ENCODE peak calls at places on chromosomes 3 and 15, in ten cellular contexts. One of them, this sample, is unnamed. For H3K4me1, the result is how much of the 10 kb centered on the place peaks cover.

GRCh38 chr15:99603828-99604227 is 38.0 kb downstream of the MEF2A start:
- DNase-seq in neural progenitor cell: no peak
- DNase-seq in HCT116: no peak
- DNase-seq in adipocyte: peak
- DNase-seq in upper lobe of left lung: no peak
- DNase-seq in esophagus muscularis mucosa: no peak
- DNase-seq in PC-3: no peak
- DNase-seq in heart left ventricle: no peak
- DNase-seq in kidney: no peak
- DNase-seq in mesenchymal stem cell: no peak
- DNase-seq in this sample: no peak

GRCh38 chr15:72169921-72170611 is 27.5 kb downstream of the GRAMD2A start:
- DNase-seq in adipocyte: no peak
- DNase-seq in upper lobe of left lung: no peak
- DNase-seq in neural progenitor cell: no peak
- DNase-seq in kidney: no peak
- DNase-seq in PC-3: no peak
- DNase-seq in heart left ventricle: no peak
- DNase-seq in esophagus muscularis mucosa: no peak
- DNase-seq in mesenchymal stem cell: no peak
- DNase-seq in HCT116: no peak
- DNase-seq in this sample: no peak

GRCh38 chr15:29268706-29269484 is 727 bp downstream of the NSMCE3 start:
- DNase-seq in kidney: peak
- DNase-seq in esophagus muscularis mucosa: no peak
- DNase-seq in mesenchymal stem cell: peak
- DNase-seq in neural progenitor cell: peak
- DNase-seq in upper lobe of left lung: peak
- DNase-seq in heart left ventricle: peak
- DNase-seq in HCT116: no peak
- DNase-seq in PC-3: peak
- DNase-seq in adipocyte: peak
- DNase-seq in this sample: peak

GRCh38 chr3:132399054-132399929 is 18.0 kb upstream of the DNAJC13 start:
- DNase-seq in HCT116: peak
- DNase-seq in heart left ventricle: no peak
- DNase-seq in upper lobe of left lung: no peak
- DNase-seq in neural progenitor cell: peak
- DNase-seq in adipocyte: peak
- DNase-seq in mesenchymal stem cell: peak
- DNase-seq in kidney: no peak
- DNase-seq in PC-3: peak
- DNase-seq in esophagus muscularis mucosa: no peak
- DNase-seq in this sample: peak

GRCh38 chr3:15486020-15486419 is 35.5 kb downstream of the COLQ start:
- DNase-seq in heart left ventricle: no peak
- DNase-seq in esophagus muscularis mucosa: no peak
- DNase-seq in adipocyte: no peak
- DNase-seq in kidney: no peak
- DNase-seq in neural progenitor cell: no peak
- DNase-seq in HCT116: no peak
- DNase-seq in upper lobe of left lung: no peak
- DNase-seq in mesenchymal stem cell: no peak
- DNase-seq in PC-3: no peak
- DNase-seq in this sample: no peak

GRCh38 chr15:98658831-98659699 is 10.7 kb downstream of the IGF1R start:
- DNase-seq in kidney: no peak
- DNase-seq in heart left ventricle: no peak
- DNase-seq in upper lobe of left lung: peak
- DNase-seq in esophagus muscularis mucosa: no peak
- DNase-seq in mesenchymal stem cell: peak
- DNase-seq in HCT116: peak
- DNase-seq in neural progenitor cell: peak
- DNase-seq in PC-3: peak
- DNase-seq in adipocyte: peak
- DNase-seq in this sample: peak

GRCh38 chr3:169138849-169139416 is 524.6 kb downstream of the MECOM start:
- DNase-seq in PC-3: no peak
- DNase-seq in kidney: no peak
- DNase-seq in HCT116: no peak
- DNase-seq in mesenchymal stem cell: no peak
- DNase-seq in esophagus muscularis mucosa: no peak
- DNase-seq in upper lobe of left lung: no peak
- DNase-seq in neural progenitor cell: no peak
- DNase-seq in adipocyte: no peak
- DNase-seq in heart left ventricle: no peak
- DNase-seq in this sample: no peak

GRCh38 chr3:128619146-128619890 is 31.3 kb downstream of the RPN1 start:
- DNase-seq in heart left ventricle: no peak
- DNase-seq in neural progenitor cell: no peak
- DNase-seq in esophagus muscularis mucosa: no peak
- DNase-seq in mesenchymal stem cell: peak
- DNase-seq in kidney: no peak
- DNase-seq in adipocyte: peak
- DNase-seq in upper lobe of left lung: peak
- DNase-seq in HCT116: no peak
- DNase-seq in PC-3: peak
- DNase-seq in this sample: no peak

GRCh38 chr3:30679045-30679444 is 72.6 kb downstream of the TGFBR2 start:
- DNase-seq in upper lobe of left lung: no peak
- DNase-seq in adipocyte: no peak
- DNase-seq in neural progenitor cell: no peak
- DNase-seq in HCT116: no peak
- DNase-seq in heart left ventricle: no peak
- DNase-seq in kidney: no peak
- DNase-seq in mesenchymal stem cell: no peak
- DNase-seq in PC-3: no peak
- DNase-seq in esophagus muscularis mucosa: no peak
- DNase-seq in this sample: no peak

GRCh38 chr3:36257117-36257516 is 123.2 kb upstream of the STAC start:
- DNase-seq in mesenchymal stem cell: no peak
- DNase-seq in PC-3: peak
- DNase-seq in neural progenitor cell: no peak
- DNase-seq in esophagus muscularis mucosa: no peak
- DNase-seq in upper lobe of left lung: no peak
- DNase-seq in kidney: no peak
- DNase-seq in adipocyte: no peak
- DNase-seq in heart left ventricle: no peak
- DNase-seq in HCT116: no peak
- DNase-seq in this sample: no peak

GRCh38 chr3:124383051-124383450 is 347.2 kb upstream of the UMPS start:
- DNase-seq in kidney: no peak
- DNase-seq in heart left ventricle: no peak
- DNase-seq in neural progenitor cell: no peak
- DNase-seq in mesenchymal stem cell: peak
- DNase-seq in esophagus muscularis mucosa: no peak
- DNase-seq in HCT116: no peak
- DNase-seq in adipocyte: peak
- DNase-seq in upper lobe of left lung: no peak
- DNase-seq in PC-3: peak
- DNase-seq in this sample: no peak

GRCh38 chr3:107670991-107671390 is 148.2 kb downstream of the BBX start:
- DNase-seq in kidney: no peak
- DNase-seq in neural progenitor cell: no peak
- DNase-seq in adipocyte: peak
- DNase-seq in mesenchymal stem cell: no peak
- DNase-seq in PC-3: no peak
- DNase-seq in esophagus muscularis mucosa: no peak
- DNase-seq in upper lobe of left lung: no peak
- DNase-seq in HCT116: no peak
- DNase-seq in heart left ventricle: no peak
- DNase-seq in this sample: no peak

GRCh38 chr3:14480207-14481017 is 59.7 kb downstream of the GRIP2 start:
- DNase-seq in neural progenitor cell: no peak
- DNase-seq in kidney: peak
- DNase-seq in esophagus muscularis mucosa: no peak
- DNase-seq in mesenchymal stem cell: peak
- DNase-seq in PC-3: no peak
- DNase-seq in upper lobe of left lung: no peak
- DNase-seq in HCT116: no peak
- DNase-seq in adipocyte: no peak
- DNase-seq in heart left ventricle: peak
- DNase-seq in this sample: no peak

GRCh38 chr3:192892981-192893827 is 24.5 kb downstream of the MB21D2 start:
- DNase-seq in upper lobe of left lung: peak
- DNase-seq in mesenchymal stem cell: peak
- DNase-seq in adipocyte: no peak
- DNase-seq in neural progenitor cell: peak
- DNase-seq in PC-3: peak
- DNase-seq in heart left ventricle: peak
- DNase-seq in kidney: peak
- DNase-seq in HCT116: peak
- DNase-seq in esophagus muscularis mucosa: no peak
- DNase-seq in this sample: peak

GRCh38 chr3:13636186-13636585 is 87.3 kb downstream of the FBLN2 start:
- DNase-seq in PC-3: no peak
- DNase-seq in neural progenitor cell: no peak
- DNase-seq in kidney: no peak
- DNase-seq in upper lobe of left lung: no peak
- DNase-seq in esophagus muscularis mucosa: no peak
- DNase-seq in heart left ventricle: no peak
- DNase-seq in mesenchymal stem cell: no peak
- DNase-seq in adipocyte: no peak
- DNase-seq in HCT116: no peak
- DNase-seq in this sample: no peak

GRCh38 chr3:55620361-55621025 is 133.4 kb upstream of the WNT5A start:
- DNase-seq in mesenchymal stem cell: peak
- DNase-seq in heart left ventricle: no peak
- DNase-seq in PC-3: peak
- DNase-seq in esophagus muscularis mucosa: no peak
- DNase-seq in HCT116: no peak
- DNase-seq in adipocyte: peak
- DNase-seq in neural progenitor cell: no peak
- DNase-seq in upper lobe of left lung: no peak
- DNase-seq in kidney: no peak
- DNase-seq in this sample: no peak

GRCh38 chr15:86837631-86838030 is 758.0 kb downstream of the AGBL1 start:
- DNase-seq in adipocyte: no peak
- DNase-seq in mesenchymal stem cell: no peak
- DNase-seq in heart left ventricle: no peak
- DNase-seq in esophagus muscularis mucosa: no peak
- DNase-seq in upper lobe of left lung: no peak
- DNase-seq in neural progenitor cell: no peak
- DNase-seq in HCT116: no peak
- DNase-seq in PC-3: no peak
- DNase-seq in kidney: no peak
- DNase-seq in this sample: no peak

GRCh38 chr15:99384992-99385669 is 133.8 kb downstream of the LRRC28 start:
- DNase-seq in adipocyte: no peak
- DNase-seq in neural progenitor cell: no peak
- DNase-seq in PC-3: no peak
- DNase-seq in esophagus muscularis mucosa: no peak
- DNase-seq in upper lobe of left lung: no peak
- DNase-seq in mesenchymal stem cell: no peak
- DNase-seq in HCT116: no peak
- DNase-seq in kidney: no peak
- DNase-seq in heart left ventricle: no peak
- DNase-seq in this sample: no peak

DNA sequence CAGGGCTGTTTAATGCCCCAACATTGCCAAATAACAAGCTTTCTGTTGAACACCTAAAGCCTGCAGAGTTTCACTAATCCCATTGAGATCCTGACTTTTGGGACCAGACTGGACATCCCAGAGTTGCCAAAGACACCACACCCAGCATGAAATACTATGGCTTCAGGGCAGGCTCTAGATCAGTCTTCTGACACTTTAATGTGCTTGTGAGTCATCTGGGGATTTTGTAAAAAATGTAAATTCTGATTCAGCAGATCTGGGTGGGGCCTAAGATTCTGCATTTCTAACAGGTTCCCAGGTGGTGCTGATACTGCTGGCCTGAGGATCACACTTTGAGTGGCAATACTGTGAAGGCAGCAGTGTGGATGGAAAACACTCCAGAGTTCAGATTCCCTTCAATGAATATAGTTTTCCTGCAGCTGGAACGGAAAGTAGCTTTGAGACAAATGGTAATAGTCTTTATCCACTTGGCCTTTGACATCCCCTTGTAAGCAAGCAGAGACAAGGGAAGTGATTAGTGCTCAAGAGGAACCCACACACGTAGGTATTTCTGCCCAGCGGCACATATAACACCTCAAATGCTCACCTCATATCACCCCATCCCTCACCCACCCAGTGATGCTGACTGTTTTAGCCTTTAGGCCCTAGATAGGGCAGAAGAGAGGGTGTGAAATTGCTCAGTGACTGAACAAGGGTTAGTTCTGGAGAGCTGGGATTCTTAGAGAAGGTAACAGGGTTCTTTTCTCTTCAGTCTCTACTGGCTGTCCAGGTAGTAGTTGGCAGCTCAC is 51.4 kb upstream of the GSK3B start:
- DNase-seq in HCT116: peak
- DNase-seq in heart left ventricle: no peak
- DNase-seq in adipocyte: peak
- DNase-seq in PC-3: peak
- DNase-seq in upper lobe of left lung: no peak
- DNase-seq in kidney: no peak
- DNase-seq in esophagus muscularis mucosa: no peak
- DNase-seq in neural progenitor cell: no peak
- DNase-seq in mesenchymal stem cell: peak
- DNase-seq in this sample: no peak
- H3K4me1 ChIP-seq in HCT116: under half
- H3K4me1 ChIP-seq in heart left ventricle: under half
- H3K4me1 ChIP-seq in adipocyte: under half
- H3K4me1 ChIP-seq in PC-3: half or more
- H3K4me1 ChIP-seq in upper lobe of left lung: under half
- H3K4me1 ChIP-seq in kidney: under half
- H3K4me1 ChIP-seq in esophagus muscularis mucosa: under half
- H3K4me1 ChIP-seq in neural progenitor cell: under half
- H3K4me1 ChIP-seq in mesenchymal stem cell: under half
- H3K4me1 ChIP-seq in this sample: under half

GRCh38 chr3:112773-113172 is 83.8 kb upstream of the CHL1 start:
- DNase-seq in kidney: no peak
- DNase-seq in HCT116: no peak
- DNase-seq in neural progenitor cell: no peak
- DNase-seq in mesenchymal stem cell: no peak
- DNase-seq in PC-3: no peak
- DNase-seq in esophagus muscularis mucosa: no peak
- DNase-seq in adipocyte: no peak
- DNase-seq in upper lobe of left lung: no peak
- DNase-seq in heart left ventricle: no peak
- DNase-seq in this sample: no peak
- H3K4me3 ChIP-seq in kidney: no peak
- H3K4me3 ChIP-seq in HCT116: no peak
- H3K4me3 ChIP-seq in neural progenitor cell: no peak
- H3K4me3 ChIP-seq in mesenchymal stem cell: no peak
- H3K4me3 ChIP-seq in PC-3: no peak
- H3K4me3 ChIP-seq in esophagus muscularis mucosa: no peak
- H3K4me3 ChIP-seq in adipocyte: no peak
- H3K4me3 ChIP-seq in upper lobe of left lung: no peak
- H3K4me3 ChIP-seq in heart left ventricle: no peak
- H3K4me3 ChIP-seq in this sample: no peak

GRCh38 chr15:63831041-63831440 is 2.7 kb downstream of the HERC1 start:
- DNase-seq in HCT116: no peak
- DNase-seq in adipocyte: no peak
- DNase-seq in mesenchymal stem cell: no peak
- DNase-seq in PC-3: no peak
- DNase-seq in upper lobe of left lung: no peak
- DNase-seq in heart left ventricle: no peak
- DNase-seq in neural progenitor cell: no peak
- DNase-seq in kidney: no peak
- DNase-seq in esophagus muscularis mucosa: no peak
- DNase-seq in this sample: no peak
- H3K4me1 ChIP-seq in HCT116: under half
- H3K4me1 ChIP-seq in adipocyte: under half
- H3K4me1 ChIP-seq in mesenchymal stem cell: under half
- H3K4me1 ChIP-seq in PC-3: under half
- H3K4me1 ChIP-seq in upper lobe of left lung: under half
- H3K4me1 ChIP-seq in heart left ventricle: under half
- H3K4me1 ChIP-seq in neural progenitor cell: under half
- H3K4me1 ChIP-seq in kidney: under half
- H3K4me1 ChIP-seq in esophagus muscularis mucosa: half or more
- H3K4me1 ChIP-seq in this sample: half or more

GRCh38 chr3:138681463-138682215 is 73.1 kb downstream of the FAIM start:
- DNase-seq in mesenchymal stem cell: peak
- DNase-seq in upper lobe of left lung: no peak
- DNase-seq in esophagus muscularis mucosa: no peak
- DNase-seq in adipocyte: no peak
- DNase-seq in neural progenitor cell: no peak
- DNase-seq in HCT116: no peak
- DNase-seq in PC-3: no peak
- DNase-seq in heart left ventricle: no peak
- DNase-seq in kidney: no peak
- DNase-seq in this sample: no peak
- H3K4me3 ChIP-seq in mesenchymal stem cell: no peak
- H3K4me3 ChIP-seq in upper lobe of left lung: no peak
- H3K4me3 ChIP-seq in esophagus muscularis mucosa: no peak
- H3K4me3 ChIP-seq in adipocyte: no peak
- H3K4me3 ChIP-seq in neural progenitor cell: no peak
- H3K4me3 ChIP-seq in HCT116: no peak
- H3K4me3 ChIP-seq in PC-3: no peak
- H3K4me3 ChIP-seq in heart left ventricle: no peak
- H3K4me3 ChIP-seq in kidney: no peak
- H3K4me3 ChIP-seq in this sample: no peak